ENCODE peak calls at places on chromosomes 6 and 20, in seven cellular contexts. V is stomach, K is cardiac muscle cell, M is mammary epithelial cell, G is neural progenitor cell, F is sigmoid colon, Y is gastrocnemius medialis. E is an unnamed sample.

GRCh38 chr6:6131492-6132109 is 124.9 kb upstream of the NRN1 start:
- DNase-seq in M (peak), Y (no peak), K (peak), G (peak), F (no peak), V (no peak), E (no peak)

GRCh38 chr6:81690073-81690472 is 62.4 kb downstream of the TENT5A start:
- DNase-seq in G (no peak), F (no peak), K (no peak), Y (no peak), V (no peak), M (no peak), E (no peak)

GRCh38 chr20:53990768-53991472 is 79.5 kb downstream of the BCAS1 start:
- DNase-seq in G (no peak), Y (no peak), M (no peak), F (no peak), V (no peak), K (no peak), E (no peak)

GRCh38 chr6:35468980-35469710 is 944 bp downstream of the RPL10A start:
- DNase-seq in K (no peak), V (no peak), Y (no peak), M (no peak), G (no peak), F (no peak), E (no peak)

GRCh38 chr20:44467289-44467883 is 8.3 kb upstream of the TTPAL start:
- DNase-seq in V (no peak), M (peak), G (peak), Y (peak), K (peak), F (peak), E (no peak)

GRCh38 chr6:31010393-31011060 is at the start of gene MUC22:
- DNase-seq in F (no peak), Y (no peak), V (no peak), M (peak), G (no peak), K (no peak), E (no peak)

GRCh38 chr6:129370268-129370916 is 339.6 kb downstream of the ARHGAP18 start:
- DNase-seq in V (peak), F (no peak), K (peak), G (peak), Y (no peak), M (peak), E (no peak)

GRCh38 chr20:17895641-17896246 is 72.8 kb downstream of the SNX5 start:
- DNase-seq in K (no peak), G (no peak), Y (no peak), V (no peak), F (peak), M (peak), E (no peak)

GRCh38 chr6:163670283-163670682 is 255.8 kb downstream of the QKI start:
- DNase-seq in V (no peak), Y (no peak), K (no peak), F (no peak), G (peak), M (no peak), E (no peak)

GRCh38 chr6:12578097-12578496 is 138.5 kb upstream of the PHACTR1 start:
- DNase-seq in F (no peak), Y (no peak), M (no peak), K (no peak), V (no peak), G (no peak), E (no peak)

GRCh38 chr20:10639051-10639761 is 34.6 kb downstream of the JAG1 start:
- DNase-seq in V (no peak), M (no peak), F (no peak), Y (no peak), K (no peak), G (peak), E (no peak)
- H3K4me3 ChIP-seq in V (no peak), M (no peak), F (no peak), Y (no peak), K (no peak), G (peak), E (no peak)

GRCh38 chr20:38168791-38169589 is 3.9 kb upstream of the TGM2 start:
- DNase-seq in K (no peak), Y (no peak), G (no peak), M (peak), F (no peak), V (peak), E (no peak)
- H3K27ac ChIP-seq in K (no peak), Y (peak), G (no peak), M (peak), F (peak), V (no peak), E (peak)

GRCh38 chr6:169931223-169931760 is 179.9 kb downstream of the ERMARD start:
- DNase-seq in F (no peak), K (no peak), Y (no peak), G (no peak), V (no peak), M (no peak), E (peak)

GRCh38 chr6:169933251-169933821 is 181.9 kb downstream of the ERMARD start:
- DNase-seq in G (no peak), Y (no peak), V (peak), M (no peak), K (no peak), F (no peak), E (peak)

GRCh38 chr6:169932491-169932890 is 181.1 kb downstream of the ERMARD start:
- DNase-seq in F (no peak), Y (no peak), V (no peak), M (no peak), K (no peak), G (no peak), E (peak)

GRCh38 chr6:169933839-169934698 is 182.6 kb downstream of the ERMARD start:
- DNase-seq in F (peak), Y (peak), K (no peak), G (no peak), M (no peak), V (peak), E (peak)

DNA sequence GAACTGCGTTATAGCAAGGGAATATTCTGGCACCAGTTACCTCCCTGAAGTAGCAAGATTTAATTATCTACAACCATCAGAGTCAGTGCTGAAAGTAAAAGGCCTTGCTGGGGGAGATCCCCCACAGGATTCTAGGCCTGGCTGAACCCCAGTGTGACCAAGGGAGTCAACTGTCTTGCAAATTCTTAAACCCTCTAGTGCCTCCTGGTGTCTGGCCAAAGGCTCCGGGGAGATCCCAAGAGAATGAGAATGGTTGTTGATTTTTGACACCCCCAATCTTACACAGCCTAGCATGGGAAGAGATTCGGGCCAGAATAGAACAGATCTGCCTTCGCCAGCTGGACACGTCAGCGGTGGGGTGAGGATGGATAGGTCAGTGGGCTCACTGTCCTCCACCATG is 179.4 kb downstream of the ERMARD start:
- DNase-seq in K (no peak), M (no peak), F (no peak), Y (no peak), G (peak), V (no peak), E (no peak)
- H3K4me3 ChIP-seq in K (no peak), M (no peak), F (no peak), Y (no peak), G (no peak), V (no peak), E (no peak)

DNA sequence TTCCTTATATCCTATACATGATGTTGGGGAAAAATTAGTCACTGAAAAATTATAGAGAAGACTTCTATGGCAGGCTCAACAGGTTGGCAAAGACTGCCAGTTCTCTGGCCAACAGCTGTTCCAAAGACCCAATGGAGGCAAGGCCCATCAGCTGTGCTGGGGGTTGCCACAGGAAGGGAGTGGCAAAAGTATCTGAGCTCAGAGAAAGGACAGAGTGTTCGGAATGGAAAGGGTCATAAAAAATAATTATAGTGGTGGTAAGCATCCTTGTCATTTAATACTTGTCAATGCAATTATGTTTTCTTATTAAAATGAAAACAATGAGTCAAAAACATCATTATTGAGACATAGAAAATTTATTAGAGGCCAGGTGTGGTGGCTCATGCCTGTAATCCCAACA is 36.1 kb downstream of the FASTKD5 start:
- DNase-seq in K (no peak), M (no peak), F (peak), V (no peak), G (no peak), Y (peak), E (no peak)
- H3K27ac ChIP-seq in K (no peak), M (peak), F (no peak), V (no peak), G (no peak), Y (peak), E (no peak)

GRCh38 chr6:1321715-1322114 is 9.8 kb downstream of the FOXQ1 start:
- DNase-seq in V (no peak), K (no peak), F (no peak), Y (no peak), M (no peak), G (no peak), E (no peak)
- H3K4me3 ChIP-seq in V (no peak), K (no peak), F (no peak), Y (no peak), M (no peak), G (no peak), E (no peak)

DNA sequence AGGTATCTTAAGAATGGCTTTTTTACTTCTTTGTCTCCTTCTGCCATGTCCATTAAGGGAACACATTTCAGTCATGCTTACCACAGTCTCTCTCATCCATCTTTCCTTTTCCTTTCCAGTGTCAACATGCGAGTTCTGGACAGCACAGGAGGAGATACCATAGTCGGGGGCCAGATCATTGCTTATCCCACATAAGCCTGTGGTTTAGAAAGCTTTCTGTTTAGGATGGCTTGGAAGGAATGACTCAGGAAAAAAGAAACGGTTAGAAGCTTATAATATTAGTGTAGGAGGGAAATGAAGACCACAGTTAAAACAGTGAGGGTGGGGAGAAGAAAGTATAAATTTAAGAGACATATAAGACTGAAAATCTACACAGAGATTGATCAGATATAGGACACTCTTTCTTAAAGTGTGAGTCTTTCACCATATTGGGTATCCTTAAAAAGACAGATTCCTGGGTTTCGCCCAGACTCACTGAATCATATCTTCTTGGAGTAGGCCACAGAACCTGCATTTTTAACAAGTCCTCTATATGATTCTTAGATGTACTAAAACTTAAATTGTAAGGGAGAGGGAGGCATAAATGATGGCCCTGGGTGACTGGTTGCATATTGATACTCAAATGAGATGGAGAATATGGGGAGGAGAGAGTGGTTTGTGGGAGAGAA is 36.1 kb downstream of the DSE start:
- DNase-seq in M (no peak), V (no peak), F (no peak), G (no peak), Y (no peak), K (no peak), E (no peak)
- H3K27ac ChIP-seq in M (no peak), V (no peak), F (no peak), G (no peak), Y (peak), K (no peak), E (no peak)

DNA sequence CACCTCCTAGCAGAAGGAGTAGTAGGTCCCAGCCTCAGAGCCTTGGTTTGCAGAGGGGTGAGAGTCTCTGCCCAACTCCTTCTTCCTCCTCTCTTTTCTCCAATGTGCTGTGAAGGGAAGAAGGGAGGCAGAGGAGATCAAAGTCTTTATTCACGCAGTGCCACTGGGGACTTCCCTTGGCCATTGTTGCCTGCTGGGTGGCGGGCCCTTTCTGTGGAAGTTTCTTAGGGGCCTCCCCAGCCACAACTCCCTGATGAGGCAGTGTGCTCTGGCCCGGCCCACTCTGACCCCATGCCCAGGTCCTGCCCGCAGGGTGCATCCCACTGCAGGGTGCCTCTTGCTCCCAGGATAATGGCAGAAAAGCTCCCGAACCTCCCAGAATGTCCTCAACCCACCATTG is 104.3 kb upstream of the SNX9 start:
- DNase-seq in F (no peak), V (no peak), K (no peak), Y (no peak), G (no peak), M (no peak), E (no peak)
- H3K4me3 ChIP-seq in F (no peak), V (no peak), K (no peak), Y (no peak), G (no peak), M (no peak), E (no peak)

GRCh38 chr6:141445928-141446628 is 686.6 kb upstream of the GJE1 start:
- DNase-seq in M (no peak), G (peak), Y (no peak), V (no peak), F (no peak), K (no peak), E (no peak)

GRCh38 chr6:141452354-141452686 is 680.4 kb upstream of the GJE1 start:
- DNase-seq in M (no peak), Y (no peak), K (no peak), F (no peak), G (no peak), V (no peak), E (no peak)

GRCh38 chr6:141451176-141451507 is 681.6 kb upstream of the GJE1 start:
- DNase-seq in F (no peak), V (no peak), G (no peak), K (no peak), M (no peak), Y (no peak), E (no peak)

GRCh38 chr6:141451508-141452353 is 681.0 kb upstream of the GJE1 start:
- DNase-seq in V (no peak), F (no peak), G (peak), K (no peak), Y (no peak), M (peak), E (no peak)
- H3K27ac ChIP-seq in V (no peak), F (no peak), G (peak), K (no peak), Y (no peak), M (peak), E (no peak)

DNA sequence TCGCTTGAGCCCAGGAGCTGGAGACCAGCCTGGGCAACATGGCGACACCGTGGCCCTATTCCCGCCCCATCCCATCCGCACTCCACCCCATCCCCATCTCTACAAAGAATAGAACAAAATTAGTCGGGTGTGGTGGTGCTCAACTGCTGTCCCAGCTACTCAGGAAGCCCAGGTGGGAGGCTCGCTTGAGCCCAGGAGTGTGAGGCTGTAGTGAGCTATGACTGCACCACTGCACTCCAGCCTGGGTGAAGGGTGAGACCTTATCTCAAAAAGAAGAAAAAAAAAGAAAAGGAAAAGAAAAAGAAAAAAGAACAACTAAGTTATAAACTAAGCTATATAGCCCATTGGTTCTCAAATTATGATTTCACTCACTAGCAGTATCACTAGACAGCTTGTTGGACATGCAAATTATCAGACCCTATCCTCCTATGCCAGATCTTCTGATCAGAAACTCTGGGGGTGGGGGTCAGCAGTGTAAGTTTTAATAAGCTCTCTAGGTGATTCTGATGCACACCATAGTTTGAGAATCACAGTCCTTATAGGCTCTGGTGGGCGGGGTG is 491 bp upstream of the ITCH start:
- DNase-seq in G (no peak), F (no peak), K (no peak), Y (no peak), V (no peak), M (no peak), E (no peak)
- H3K4me3 ChIP-seq in G (peak), F (peak), K (peak), Y (peak), V (peak), M (peak), E (peak)

DNA sequence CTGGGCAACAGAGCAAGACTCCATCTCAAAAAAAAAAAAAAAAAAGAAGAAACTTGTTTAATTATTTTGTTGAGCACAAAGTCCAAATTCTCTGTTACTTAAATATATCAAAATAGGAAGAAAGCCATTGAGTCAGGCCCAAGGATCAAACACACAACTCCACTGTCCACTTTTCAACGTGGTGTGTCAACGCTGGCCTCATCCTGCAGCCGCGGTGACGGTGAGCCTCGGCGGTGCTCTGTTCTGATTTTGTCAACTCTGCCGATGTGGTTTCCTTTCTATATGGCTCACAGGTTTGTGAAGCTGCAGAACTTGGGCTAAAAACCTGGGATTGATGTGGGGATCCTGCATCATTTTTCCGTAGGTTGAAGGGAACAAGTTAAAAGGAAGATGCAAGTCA is 3.2 kb upstream of the SMOC2 start:
- DNase-seq in Y (no peak), K (no peak), V (no peak), M (no peak), G (no peak), F (no peak), E (no peak)
- H3K27ac ChIP-seq in Y (no peak), K (no peak), V (no peak), M (no peak), G (no peak), F (no peak), E (no peak)

E was measured in esophagus muscularis mucosa.